ENCODE peak calls at places on chromosomes 1 and 21, in ten cellular contexts. P is CD4-positive, alpha-beta T cell; G is hepatocyte; E is heart left ventricle; C is pancreas; D is uterus; K is cardiac muscle cell; S is K562; F is fibroblast of lung; U is heart right ventricle. O is an unnamed sample. For H3K27me3, the result is how much of the 10 kb centered on the place peaks cover.

GRCh38 chr21:37087188-37087587 is 14.1 kb downstream of the TTC3 start:
- DNase-seq in S (peak), G (peak), K (peak), F (peak), E (no peak), C (no peak), P (no peak), U (no peak), D (no peak), O (no peak)

GRCh38 chr21:45012661-45013270 is 61.6 kb upstream of the ADARB1 start:
- DNase-seq in D (peak), C (no peak), K (no peak), P (no peak), S (no peak), E (peak), F (no peak), U (no peak), G (peak), O (peak)

GRCh38 chr1:247077234-247077633 is 1.4 kb downstream of the ZNF670 start:
- DNase-seq in P (no peak), U (no peak), C (no peak), E (no peak), S (peak), F (peak), K (peak), G (no peak), D (no peak), O (no peak)

GRCh38 chr1:226427131-226427530 is 19.2 kb upstream of the PARP1 start:
- DNase-seq in E (no peak), S (no peak), F (no peak), P (no peak), U (no peak), G (no peak), C (no peak), K (no peak), D (no peak), O (no peak)

GRCh38 chr1:16078925-16079656 is 5.6 kb upstream of the FAM131C start:
- DNase-seq in F (peak), G (peak), U (peak), P (peak), D (peak), E (peak), C (peak), K (peak), S (peak), O (peak)

GRCh38 chr1:77421504-77422233 is 139.8 kb downstream of the AK5 start:
- DNase-seq in S (no peak), F (no peak), P (peak), D (no peak), E (no peak), K (no peak), U (no peak), C (no peak), G (no peak), O (no peak)

GRCh38 chr1:41226816-41227215 is 15.3 kb downstream of the SCMH1 start:
- DNase-seq in K (no peak), U (no peak), S (peak), D (no peak), P (no peak), E (no peak), F (no peak), C (no peak), G (no peak), O (no peak)

GRCh38 chr1:111030590-111030989 is 66.9 kb upstream of the LRIF1 start:
- DNase-seq in S (peak), P (peak), C (peak), E (no peak), G (peak), U (peak), D (no peak), F (peak), K (peak), O (no peak)

GRCh38 chr1:151737479-151737878 is 16.2 kb downstream of the RIIAD1 start:
- DNase-seq in U (no peak), S (peak), P (no peak), K (no peak), G (no peak), F (no peak), E (no peak), C (no peak), D (no peak), O (no peak)

GRCh38 chr1:92748138-92748537 is 36.8 kb downstream of the EVI5 start:
- DNase-seq in U (no peak), K (no peak), D (no peak), S (peak), F (no peak), G (no peak), P (no peak), C (no peak), E (no peak), O (no peak)

GRCh38 chr1:164699815-164700491 is 141.0 kb downstream of the PBX1 start:
- DNase-seq in U (no peak), G (no peak), P (no peak), F (peak), K (no peak), C (no peak), S (no peak), D (no peak), E (no peak), O (peak)
- H3K27ac ChIP-seq in U (peak), G (no peak), P (no peak), F (no peak), K (peak), C (no peak), S (no peak), D (peak), E (no peak), O (peak)

GRCh38 chr1:8157765-8158164 is 131.7 kb upstream of the ERRFI1 start:
- DNase-seq in D (no peak), E (no peak), G (no peak), C (no peak), K (no peak), F (no peak), P (no peak), U (no peak), S (no peak), O (no peak)

GRCh38 chr1:8159470-8160024 is 133.4 kb upstream of the ERRFI1 start:
- DNase-seq in C (no peak), P (no peak), D (no peak), S (no peak), G (no peak), F (no peak), U (no peak), E (no peak), K (no peak), O (no peak)

GRCh38 chr1:8162168-8162567 is 136.1 kb upstream of the ERRFI1 start:
- DNase-seq in U (no peak), F (no peak), E (no peak), S (no peak), P (no peak), G (no peak), D (no peak), C (no peak), K (no peak), O (no peak)

GRCh38 chr1:8161546-8162110 is 135.5 kb upstream of the ERRFI1 start:
- DNase-seq in C (no peak), P (no peak), S (no peak), G (no peak), K (no peak), E (no peak), U (no peak), F (no peak), D (no peak), O (no peak)

DNA sequence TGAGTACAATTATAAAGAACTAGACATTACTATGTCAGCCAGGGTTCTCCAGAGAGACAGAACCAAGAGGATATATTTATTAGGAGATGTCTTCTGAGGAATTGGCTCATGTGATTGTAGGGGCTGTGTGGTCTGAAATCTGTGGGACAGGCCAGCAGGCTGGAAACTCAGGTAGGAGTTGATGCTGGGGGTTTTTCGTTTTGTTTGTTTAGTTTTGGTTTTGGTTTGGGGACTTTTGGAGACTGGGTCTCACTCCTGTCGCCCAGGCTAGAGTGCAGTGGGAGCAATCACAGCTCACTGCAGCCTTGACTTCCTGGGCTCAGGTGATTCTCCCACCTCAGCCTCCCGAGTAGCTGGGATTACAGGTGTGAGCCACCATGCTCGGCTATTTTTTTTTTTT is 132.9 kb upstream of the ERRFI1 start:
- DNase-seq in D (no peak), P (no peak), K (no peak), S (no peak), U (no peak), C (no peak), F (no peak), E (no peak), G (no peak), O (no peak)
- H3K27me3 ChIP-seq in D (under half), P (under half), K (under half), S (under half), U (under half), C (under half), F (under half), E (under half), G (under half), O (under half)

GRCh38 chr1:201537966-201538617 is 835 bp upstream of the NAV1 start:
- DNase-seq in D (no peak), K (no peak), G (no peak), C (no peak), F (no peak), S (no peak), U (no peak), E (no peak), P (no peak), O (no peak)
- H3K27ac ChIP-seq in D (peak), K (no peak), G (no peak), C (no peak), F (peak), S (no peak), U (peak), E (peak), P (no peak), O (peak)

DNA sequence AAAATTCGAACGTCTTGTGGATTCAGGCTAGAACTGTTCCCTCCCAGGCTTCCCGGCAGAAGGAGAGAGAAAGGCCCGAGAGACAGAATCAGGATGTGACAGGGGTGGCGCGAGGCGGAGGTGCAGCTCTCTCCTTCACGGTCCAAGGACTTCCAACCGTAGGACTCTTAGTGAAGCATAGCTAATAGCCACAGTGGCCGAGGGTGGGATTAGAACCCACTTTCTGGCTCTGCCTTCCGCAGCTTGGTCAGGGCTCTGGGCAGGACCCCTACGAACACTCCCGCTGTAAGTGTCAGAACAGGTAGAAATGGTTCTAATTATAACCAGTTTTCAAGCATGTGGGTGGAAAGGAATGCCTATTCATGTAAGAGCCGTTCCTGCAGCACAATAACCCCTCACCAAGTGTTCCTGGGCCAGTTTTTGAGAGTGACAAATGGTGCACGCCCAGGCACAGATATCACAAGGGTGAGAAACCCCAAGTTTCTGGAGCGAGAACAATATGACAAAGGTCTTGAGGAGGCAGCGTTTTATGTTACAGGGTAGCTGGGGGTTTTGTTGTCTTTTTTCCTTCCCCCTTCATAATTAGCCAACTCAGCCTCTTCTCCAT is 86.4 kb downstream of the SYF2 start:
- DNase-seq in C (no peak), G (no peak), S (no peak), E (no peak), K (no peak), P (no peak), F (no peak), U (no peak), D (no peak), O (no peak)
- H3K27me3 ChIP-seq in C (under half), G (under half), S (under half), E (under half), K (under half), P (under half), F (under half), U (under half), D (under half), O (under half)

DNA sequence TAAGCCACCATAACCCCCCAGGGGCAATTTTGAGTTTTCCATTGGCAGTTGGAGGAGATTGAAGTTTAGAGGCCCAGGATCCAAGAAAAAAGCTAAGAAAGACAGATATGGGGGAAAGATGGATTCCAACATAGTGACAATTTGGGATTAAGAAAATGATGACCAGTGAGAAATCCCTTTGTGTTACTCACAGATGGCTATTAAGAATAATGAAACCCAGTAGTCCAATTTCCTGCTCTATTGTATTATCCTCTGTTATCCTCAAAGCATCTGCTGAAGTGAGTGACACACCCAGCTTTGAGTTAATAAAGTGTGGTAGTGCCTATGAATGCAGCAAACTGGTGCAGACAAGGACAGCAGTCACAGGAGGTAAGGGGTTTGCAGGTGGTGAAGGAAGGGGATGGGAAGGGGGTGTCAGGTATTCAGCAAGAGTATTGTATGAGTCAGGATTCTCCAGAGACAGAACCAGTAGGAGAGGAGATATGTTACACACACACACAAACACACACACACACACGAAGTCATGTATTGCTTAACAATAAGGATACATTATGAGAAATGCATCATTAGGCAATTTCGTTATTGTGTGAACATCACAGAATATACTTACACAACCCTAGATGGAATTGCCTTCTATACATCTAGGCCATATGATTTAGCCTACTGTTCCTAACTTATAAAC is 112.4 kb upstream of the VANGL1 start:
- DNase-seq in F (no peak), P (no peak), U (no peak), E (no peak), S (no peak), D (no peak), G (no peak), C (no peak), K (no peak), O (no peak)
- H3K27ac ChIP-seq in F (no peak), P (no peak), U (no peak), E (no peak), S (no peak), D (no peak), G (no peak), C (no peak), K (no peak), O (no peak)